ENCODE peak calls at places on chromosomes 3 and 15, in six cellular contexts. O is H9, S is H1, V is neuronal stem cell, P is IMR-90, T is trophoblast cell. L is an unnamed sample.

GRCh38 chr3:45491344-45491743 is 103.0 kb downstream of the LARS2 start:
- DNase-seq in V (no peak), O (no peak), S (no peak), P (no peak), T (peak; percentile 70), L (no peak)

GRCh38 chr3:136862953-136863352 is 945 bp downstream of the NCK1 start:
- DNase-seq in V (no peak), S (no peak), O (no peak), T (peak; percentile 62), P (no peak), L (no peak)

GRCh38 chr3:4741404-4742307 is 237.6 kb upstream of the BHLHE40 start:
- DNase-seq in P (peak; percentile 99), T (peak; percentile 42), V (no peak), O (no peak), S (no peak), L (peak; percentile 90)

GRCh38 chr15:71596672-71597071 is 213.7 kb upstream of the NR2E3 start:
- DNase-seq in T (no peak), O (no peak), S (no peak), V (no peak), P (peak; percentile 23), L (no peak)

GRCh38 chr15:58221591-58222241 is 83.5 kb downstream of the AQP9 start:
- DNase-seq in O (peak; percentile 55), P (peak; percentile 21), T (peak; percentile 31), V (no peak), S (peak; percentile 61), L (peak; percentile 30)

GRCh38 chr15:100060276-100060926 is 281.4 kb downstream of the ADAMTS17 start:
- DNase-seq in P (peak; percentile 37), T (no peak), S (no peak), O (no peak), V (no peak), L (no peak)

GRCh38 chr3:119405315-119405714 is 58.1 kb downstream of the TMEM39A start:
- DNase-seq in T (peak; percentile 45), V (no peak), P (no peak), S (no peak), O (no peak), L (no peak)

GRCh38 chr3:46913644-46914043 is 36.1 kb downstream of the PTH1R start:
- DNase-seq in S (no peak), P (peak; percentile 81), T (no peak), V (no peak), O (no peak), L (no peak)

GRCh38 chr3:79203144-79203519 is 564.7 kb downstream of the ROBO1 start:
- DNase-seq in O (no peak), T (no peak), S (no peak), P (no peak), V (no peak), L (no peak)

GRCh38 chr15:73753250-73754130 is at the start of gene INSYN1:
- DNase-seq in P (no peak), O (peak; percentile 47), V (no peak), S (peak; percentile 67), T (peak; percentile 37), L (peak; percentile 40)

GRCh38 chr3:43231276-43232000 is 54.9 kb upstream of the SNRK start:
- DNase-seq in S (no peak), V (no peak), P (peak; percentile 46), O (no peak), T (peak; percentile 43), L (peak; percentile 16)

GRCh38 chr3:37779289-37780152 is 82.2 kb upstream of the CTDSPL start:
- DNase-seq in P (peak; percentile 82), S (no peak), O (no peak), V (peak; percentile 67), T (peak; percentile 89), L (peak; percentile 81)

GRCh38 chr3:98692787-98693473 is 70.2 kb upstream of the ST3GAL6 start:
- DNase-seq in P (no peak), O (no peak), V (no peak), T (peak; percentile 66), S (no peak), L (no peak)

GRCh38 chr15:72358532-72359180 is 17.2 kb downstream of the HEXA start:
- DNase-seq in P (peak; percentile 85), T (no peak), O (no peak), V (no peak), S (no peak), L (peak; percentile 29)

GRCh38 chr3:100606894-100607512 is 2.4 kb upstream of the ADGRG7 start:
- DNase-seq in O (no peak), V (no peak), P (no peak), T (no peak), S (no peak), L (no peak)

DNA sequence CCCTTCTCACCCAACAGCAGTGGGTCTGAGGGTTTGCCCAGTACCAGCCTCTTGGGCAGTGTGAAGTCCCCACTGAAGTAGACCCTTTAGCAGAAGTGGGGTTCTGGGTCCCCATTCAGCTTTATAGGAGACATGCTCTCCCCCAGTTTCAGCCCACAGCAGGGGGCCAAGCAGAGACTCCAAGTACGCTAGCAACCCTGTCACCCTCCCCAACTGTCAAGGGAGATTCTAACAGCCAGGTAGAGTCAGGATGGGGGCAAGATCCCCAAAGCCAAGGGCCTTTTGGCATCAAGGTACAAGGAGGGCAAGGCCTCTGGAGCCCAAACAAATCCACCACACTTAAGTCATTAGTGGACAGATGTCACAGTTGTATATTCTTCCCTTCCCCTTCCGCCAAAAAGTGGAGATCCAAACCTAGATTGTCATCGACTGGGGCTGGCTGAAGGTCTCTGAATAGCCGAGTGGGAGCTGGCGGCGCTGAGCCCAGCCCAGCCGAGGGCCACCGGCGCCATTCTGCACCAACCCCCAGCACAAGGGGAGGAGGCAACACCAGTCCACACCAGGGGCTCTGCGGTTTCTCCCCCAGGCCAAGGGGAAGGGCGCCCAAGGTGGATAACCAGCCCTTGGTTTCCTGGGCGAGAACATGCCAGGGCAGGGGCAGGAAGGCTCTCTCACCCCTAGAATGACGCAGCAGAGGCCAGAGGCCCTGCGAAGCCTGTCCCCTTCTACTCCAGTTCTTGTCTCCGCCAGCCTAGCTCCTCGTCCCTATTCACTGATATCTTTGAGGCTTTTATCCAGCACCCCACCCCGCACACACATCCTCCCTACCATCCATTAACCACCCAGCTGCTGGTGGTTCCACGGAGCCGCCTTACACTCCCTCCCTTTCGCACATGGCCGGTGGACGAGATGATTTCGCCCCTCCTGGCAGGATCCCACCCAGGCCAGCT is 1.5 kb downstream of the RBPMS2 start:
- DNase-seq in O (no peak), T (no peak), P (no peak), S (peak; percentile 54), V (no peak), L (peak; percentile 42)
- H3K23ac ChIP-seq in O (no peak overlapping the region), T (no peak overlapping the region), P (no peak overlapping the region), S (no peak overlapping the region), V (peak overlapping the region; percentile 6), L (peak overlapping the region; percentile 68)

DNA sequence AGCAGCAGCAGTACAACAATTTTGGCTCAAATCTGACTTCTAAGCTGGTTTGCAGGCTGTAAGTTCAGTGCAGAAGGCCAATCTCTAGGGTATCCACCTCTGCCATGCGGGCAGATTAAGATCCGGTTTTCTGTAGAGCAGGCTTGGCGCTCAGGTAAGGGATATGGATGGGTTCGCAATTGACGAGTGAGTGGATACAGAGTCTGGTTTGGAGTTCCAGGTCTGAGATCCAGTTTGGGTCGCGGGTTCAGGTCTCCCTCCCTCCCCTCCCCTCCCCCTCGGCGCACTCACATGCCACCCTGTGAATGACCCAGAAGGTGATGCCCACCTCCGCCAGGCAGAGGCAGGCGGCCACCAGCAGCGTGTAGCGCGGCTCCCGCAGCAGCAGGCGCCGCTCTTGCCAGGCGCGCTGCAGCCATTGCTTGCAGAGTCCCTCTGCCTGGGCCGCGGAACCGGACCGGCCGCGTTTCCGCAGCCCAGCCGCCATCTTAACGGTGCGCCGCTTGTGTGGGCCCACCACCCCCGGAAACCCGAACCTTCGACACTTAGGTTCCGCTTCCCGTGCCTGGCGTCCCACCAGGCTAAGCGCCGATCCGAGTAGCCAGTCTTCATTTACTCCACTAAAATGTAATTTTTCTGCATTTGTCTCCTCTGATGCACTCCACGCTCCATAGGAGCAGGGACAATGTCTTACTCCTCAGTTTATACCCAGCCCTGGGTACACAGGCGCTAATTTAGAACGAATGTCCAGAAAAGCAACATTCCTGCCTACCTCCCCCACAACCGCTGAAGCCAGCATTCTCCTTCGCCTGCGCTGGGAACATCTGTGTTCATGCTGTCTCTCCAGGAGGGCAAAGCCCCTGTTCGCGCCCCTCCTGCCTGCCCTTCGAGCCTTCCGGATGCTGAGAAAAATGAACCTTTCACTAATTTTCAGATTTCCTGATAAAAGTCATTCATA is at the start of gene ALG3:
- DNase-seq in P (peak; percentile 87), T (peak; percentile 97), S (peak; percentile 94), O (peak; percentile 89), V (peak; percentile 90), L (peak; percentile 92)
- H3K23ac ChIP-seq in P (peak within 1 kb of the TSS; percentile 95), T (peak within 1 kb of the TSS; percentile 16), S (no peak within 1 kb of the TSS), O (no peak within 1 kb of the TSS), V (peak within 1 kb of the TSS; percentile 35), L (no peak within 1 kb of the TSS)

DNA sequence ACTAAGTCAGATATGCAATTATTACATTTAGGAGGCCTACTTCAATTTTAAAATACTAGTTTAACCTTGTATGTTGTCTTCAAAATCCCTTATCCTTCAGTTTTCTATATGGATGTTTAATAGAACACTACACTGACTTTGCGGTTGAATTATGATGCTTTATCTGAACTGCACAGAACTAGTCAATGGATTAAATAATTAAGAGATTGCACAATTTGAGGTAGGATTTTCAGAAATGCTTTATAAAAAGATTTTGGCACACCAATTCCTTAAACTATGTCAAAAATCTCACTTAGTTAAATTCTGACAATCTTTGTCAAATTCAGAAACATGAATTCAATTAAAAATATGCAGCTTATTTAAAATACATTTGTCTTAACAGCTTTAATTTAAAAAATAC is 28.1 kb downstream of the ATOSA start:
- DNase-seq in V (no peak), S (no peak), P (no peak), T (no peak), O (no peak), L (no peak)
- H3K23ac ChIP-seq in V (no peak overlapping the region), S (no peak overlapping the region), P (peak overlapping the region; percentile 55), T (no peak overlapping the region), O (no peak overlapping the region), L (no peak overlapping the region)

GRCh38 chr3:141876891-141877561 is 583 bp downstream of the ATP1B3 start:
- DNase-seq in S (no peak), P (peak; percentile 33), O (peak; percentile 29), T (peak; percentile 77), V (peak; percentile 43), L (peak; percentile 76)
- H3K23ac ChIP-seq in S (no peak overlapping the region), P (peak overlapping the region; percentile 97), O (no peak overlapping the region), T (no peak overlapping the region), V (peak overlapping the region; percentile 93), L (peak overlapping the region; percentile 94)

DNA sequence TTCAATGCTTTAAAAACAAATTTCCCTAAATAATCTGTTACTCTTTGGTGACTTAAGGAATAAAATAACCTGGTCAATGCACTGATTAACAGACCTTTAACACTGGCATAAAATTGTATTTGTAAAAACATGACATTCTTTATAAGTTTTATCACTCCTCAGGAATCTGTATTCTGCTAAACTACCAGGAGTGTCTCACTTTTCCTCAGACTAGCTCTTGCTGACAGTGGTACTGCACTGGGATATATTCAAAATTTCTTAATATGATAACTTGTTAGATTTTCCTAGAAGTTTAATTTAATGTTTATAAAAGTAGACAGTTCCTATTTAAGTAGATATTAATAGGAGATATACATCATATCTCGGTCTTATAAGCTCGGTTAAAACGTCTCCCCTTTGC is 363.4 kb upstream of the ARHGEF26 start:
- DNase-seq in P (no peak), S (no peak), T (no peak), O (no peak), V (no peak), L (no peak)
- H3K23ac ChIP-seq in P (no peak overlapping the region), S (no peak overlapping the region), T (no peak overlapping the region), O (no peak overlapping the region), V (no peak overlapping the region), L (no peak overlapping the region)

DNA sequence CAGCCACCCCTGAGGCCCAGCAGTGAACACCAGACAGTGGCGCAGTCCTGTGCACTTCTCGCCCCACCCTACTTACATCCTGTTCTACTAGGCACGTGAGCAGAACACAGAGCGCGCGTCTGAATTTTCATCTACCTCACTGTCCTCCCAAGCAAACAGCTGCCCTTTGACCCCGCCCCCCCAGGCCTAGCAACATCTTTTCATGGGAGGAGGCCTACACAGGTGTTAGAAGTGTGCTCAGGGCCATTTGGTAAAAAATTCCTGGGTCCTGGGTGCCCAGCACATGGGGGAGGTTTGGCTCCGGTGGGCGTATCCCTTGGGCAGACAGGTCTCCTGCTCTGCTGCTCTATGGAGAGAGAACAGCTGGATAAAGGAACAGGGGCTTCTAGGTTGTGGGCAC is 95.0 kb downstream of the MYLK start:
- DNase-seq in T (no peak), O (no peak), P (no peak), V (no peak), S (peak; percentile 39), L (peak; percentile 14)
- H3K23ac ChIP-seq in T (no peak overlapping the region), O (no peak overlapping the region), P (peak overlapping the region; percentile 84), V (no peak overlapping the region), S (no peak overlapping the region), L (peak overlapping the region; percentile 23)

L was measured in mesenchymal stem cell.